ENCODE peak calls at places on chromosomes 11 and 22, in four cellular contexts. U, V, X and D are unnamed samples.

GRCh38 chr11:86687083-86687799 is 14.8 kb upstream of the ME3 start:
- DNase-seq in U (no peak), V (no peak), X (no peak), D (no peak)

GRCh38 chr11:46363031-46363407 is 15.8 kb downstream of the DGKZ start:
- DNase-seq in U (peak), V (no peak), X (peak), D (no peak)

GRCh38 chr11:35182317-35182939 is 43.5 kb downstream of the CD44 start:
- DNase-seq in U (no peak), V (no peak), X (no peak), D (no peak)

GRCh38 chr11:21564813-21565212 is 628.1 kb upstream of the ANO5 start:
- DNase-seq in U (no peak), V (no peak), X (no peak), D (no peak)

GRCh38 chr11:69899957-69900821 is 81.0 kb upstream of the FGF3 start:
- DNase-seq in U (no peak), V (no peak), X (no peak), D (no peak)

GRCh38 chr11:125903753-125904659 is at the start of gene DDX25:
- DNase-seq in U (no peak), V (no peak), X (no peak), D (no peak)

GRCh38 chr22:49790912-49791311 is 36.8 kb downstream of the BRD1 start:
- DNase-seq in U (no peak), V (no peak), X (no peak), D (no peak)

GRCh38 chr11:119480375-119481020 is 57.5 kb upstream of the THY1 start:
- DNase-seq in U (no peak), V (peak), X (no peak), D (no peak)

GRCh38 chr11:122002926-122003325 is 113.1 kb downstream of the BLID start:
- DNase-seq in U (no peak), V (no peak), X (no peak), D (no peak)

GRCh38 chr22:50730013-50730891 is 7.8 kb upstream of the ACR start:
- DNase-seq in U (no peak), V (peak), X (no peak), D (no peak)

GRCh38 chr22:50641696-50642607 is 14.0 kb upstream of the ARSA start:
- DNase-seq in U (no peak), V (peak), X (peak), D (no peak)

GRCh38 chr11:9263840-9264380 is 1.2 kb downstream of the DENND5A start:
- DNase-seq in U (no peak), V (no peak), X (no peak), D (peak)

GRCh38 chr11:73538381-73538872 is 59.5 kb downstream of the FAM168A start:
- DNase-seq in U (no peak), V (no peak), X (peak), D (no peak)

GRCh38 chr22:37564111-37564711 is 3.9 kb downstream of the CDC42EP1 start:
- DNase-seq in U (no peak), V (no peak), X (peak), D (no peak)

GRCh38 chr22:35480143-35480542 is 60.5 kb upstream of the RASD2 start:
- DNase-seq in U (peak), V (no peak), X (no peak), D (peak)

GRCh38 chr11:15091620-15092019 is 18.2 kb downstream of the CALCB start:
- DNase-seq in U (no peak), V (no peak), X (no peak), D (no peak)

GRCh38 chr11:48184452-48184851 is 32.2 kb upstream of the OR4B1 start:
- DNase-seq in U (no peak), V (no peak), X (no peak), D (no peak)

GRCh38 chr22:45585437-45585755 is 82.7 kb downstream of the FBLN1 start:
- DNase-seq in U (no peak), V (no peak), X (no peak), D (no peak)

GRCh38 chr11:109644158-109644557 is 222.2 kb downstream of the C11orf87 start:
- DNase-seq in U (no peak), V (no peak), X (peak), D (no peak)

GRCh38 chr11:31412946-31413345 is 43.3 kb downstream of the DNAJC24 start:
- DNase-seq in U (no peak), V (no peak), X (peak), D (no peak)

GRCh38 chr11:8209208-8209807 is 40.5 kb upstream of the RIC3 start:
- DNase-seq in U (no peak), V (peak), X (no peak), D (no peak)

GRCh38 chr11:129289350-129290040 is 86.2 kb upstream of the BARX2 start:
- DNase-seq in U (no peak), V (no peak), X (no peak), D (no peak)

GRCh38 chr11:113311536-113311935 is 2.8 kb upstream of the TTC12 start:
- DNase-seq in U (no peak), V (no peak), X (no peak), D (no peak)

GRCh38 chr11:97979741-97980140 is 1041.0 kb upstream of the CNTN5 start:
- DNase-seq in U (no peak), V (no peak), X (no peak), D (no peak)

GRCh38 chr11:10293423-10294288 is at the start of gene SBF2:
- DNase-seq in U (no peak), V (peak), X (peak), D (no peak)

DNA sequence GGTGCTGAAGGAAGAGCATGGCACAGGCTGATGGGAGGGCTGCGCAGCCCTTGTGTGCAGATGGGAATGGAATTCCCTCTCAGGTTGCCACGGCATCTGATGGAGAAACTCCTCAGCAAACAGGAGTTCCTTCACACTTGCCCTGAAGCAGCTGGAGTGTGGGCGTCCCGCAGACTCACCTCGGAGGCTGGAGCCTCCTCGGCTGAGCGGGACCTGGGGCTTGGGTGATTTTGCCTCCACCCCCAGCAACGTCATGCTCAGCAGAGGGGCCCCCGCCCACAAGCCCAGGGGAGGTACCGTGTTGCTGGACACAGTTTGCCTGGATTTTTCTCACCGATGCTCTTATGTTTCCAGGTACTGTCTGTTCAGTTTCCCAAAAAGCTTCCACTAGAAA is 63.4 kb downstream of the MYO7A start:
- DNase-seq in U (no peak), V (no peak), X (no peak), D (no peak)
- H3K4me3 ChIP-seq in U (peak), V (no peak), X (peak), D (no peak)

DNA sequence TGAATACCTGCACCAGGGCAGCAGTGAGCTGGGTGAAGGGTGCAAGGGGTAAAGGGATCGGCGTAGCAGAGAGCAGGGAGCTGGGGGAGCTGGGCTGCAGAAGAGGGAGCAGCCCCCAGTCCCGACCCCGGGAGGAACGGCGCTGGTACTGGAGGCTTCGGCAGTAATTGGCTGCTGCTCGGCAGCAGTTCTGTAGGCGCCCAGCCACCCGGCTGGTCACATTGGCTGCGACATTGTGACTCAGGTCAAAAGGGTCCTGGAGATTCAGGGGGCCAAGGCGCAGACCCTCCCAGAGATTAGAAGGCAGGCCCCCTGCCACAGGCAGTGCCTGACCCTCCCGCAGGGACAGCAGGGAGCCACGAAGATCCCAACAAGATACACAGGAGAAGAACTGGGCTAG is 2.1 kb upstream of the EEF1G start:
- DNase-seq in U (no peak), V (no peak), X (no peak), D (no peak)
- H3K4me3 ChIP-seq in U (no peak), V (no peak), X (no peak), D (no peak)

GRCh38 chr11:115869780-115870431 is 365.7 kb upstream of the CADM1 start:
- DNase-seq in U (no peak), V (no peak), X (peak), D (no peak)

GRCh38 chr11:115873813-115874212 is 369.6 kb upstream of the CADM1 start:
- DNase-seq in U (no peak), V (no peak), X (no peak), D (no peak)

GRCh38 chr11:115871161-115871750 is 367.0 kb upstream of the CADM1 start:
- DNase-seq in U (no peak), V (no peak), X (no peak), D (no peak)

GRCh38 chr11:115872418-115872817 is 368.2 kb upstream of the CADM1 start:
- DNase-seq in U (no peak), V (no peak), X (no peak), D (no peak)

DNA sequence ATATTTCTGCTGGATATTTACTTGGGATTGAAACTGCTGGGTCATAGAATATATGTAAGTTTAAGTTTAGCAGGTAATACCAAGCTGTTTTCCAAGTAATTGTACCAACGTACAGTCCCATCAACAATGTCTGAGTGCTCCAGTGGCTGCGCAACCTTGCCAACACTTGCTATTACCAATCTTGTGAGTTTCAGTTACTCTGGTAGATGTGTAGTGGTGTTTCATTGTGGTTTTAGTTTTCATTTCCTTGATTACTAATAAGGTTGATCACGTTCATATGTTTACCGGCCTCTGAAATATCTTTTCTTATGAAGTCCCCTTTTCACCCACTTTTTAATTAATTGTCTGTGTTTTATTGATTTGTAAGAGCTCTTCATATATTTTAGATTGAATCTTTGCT is 370.6 kb upstream of the CADM1 start:
- DNase-seq in U (no peak), V (no peak), X (no peak), D (no peak)
- H3K4me3 ChIP-seq in U (no peak), V (no peak), X (no peak), D (no peak)

DNA sequence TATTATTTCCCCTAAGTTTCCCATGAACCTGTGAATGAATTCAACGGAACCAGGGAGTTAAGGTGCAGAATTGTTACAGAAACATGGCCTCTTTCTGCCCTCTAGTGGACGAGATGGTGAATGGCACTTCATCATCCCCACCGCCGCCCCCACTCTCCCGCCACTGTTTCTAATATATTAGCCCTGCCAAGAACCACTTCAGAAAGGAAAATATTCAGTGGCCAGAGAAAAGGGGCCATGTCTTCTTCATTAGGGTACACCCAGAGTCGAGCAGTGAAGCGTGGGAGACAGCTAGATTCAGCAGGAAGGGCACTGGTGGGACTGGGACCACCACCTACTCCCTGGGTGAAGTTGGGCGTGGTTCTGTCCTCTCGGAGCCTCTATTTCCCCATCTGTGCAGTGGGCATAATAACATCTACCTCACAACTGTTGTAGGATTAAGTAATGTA is 46.4 kb upstream of the SYT13 start:
- DNase-seq in U (no peak), V (peak), X (peak), D (no peak)
- H3K4me3 ChIP-seq in U (no peak), V (no peak), X (no peak), D (no peak)

DNA sequence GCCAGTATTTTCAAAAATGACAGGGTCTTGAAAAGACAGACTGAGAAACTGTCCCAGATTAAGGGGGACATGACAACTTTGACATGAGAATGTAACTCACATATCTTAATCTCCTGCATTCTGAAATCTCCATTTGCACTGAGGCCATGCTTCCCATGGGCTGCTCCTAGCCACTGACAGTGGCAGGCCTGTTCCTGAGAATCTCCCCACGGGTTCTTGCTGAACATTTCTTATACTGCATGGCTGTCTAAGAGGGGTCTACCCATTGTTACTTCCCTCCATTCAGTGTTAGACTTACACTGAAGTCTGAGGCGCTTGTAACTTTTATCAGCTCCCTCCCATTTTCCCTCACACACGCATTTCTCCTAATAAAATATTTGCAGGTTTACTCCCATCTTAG is 1.5 kb downstream of the CEP295 start:
- DNase-seq in U (no peak), V (no peak), X (no peak), D (no peak)
- H3K4me3 ChIP-seq in U (no peak), V (no peak), X (no peak), D (peak)

GRCh38 chr11:269146-269890 is 8.9 kb upstream of the NLRP6 start:
- DNase-seq in U (no peak), V (peak), X (no peak), D (peak)
- H3K4me3 ChIP-seq in U (no peak), V (peak), X (no peak), D (no peak)

GRCh38 chr22:25420925-25421904 is 143.3 kb upstream of the GRK3 start:
- DNase-seq in U (no peak), V (no peak), X (no peak), D (no peak)
- H3K4me3 ChIP-seq in U (no peak), V (no peak), X (no peak), D (no peak)

GRCh38 chr11:134399293-134399654 is 12.8 kb downstream of the B3GAT1 start:
- DNase-seq in U (no peak), V (no peak), X (no peak), D (no peak)
- H3K4me3 ChIP-seq in U (no peak), V (no peak), X (no peak), D (no peak)

GRCh38 chr11:93512965-93513667 is 30.1 kb downstream of the SMCO4 start:
- DNase-seq in U (no peak), V (no peak), X (no peak), D (no peak)

GRCh38 chr11:93513763-93514162 is 29.4 kb downstream of the SMCO4 start:
- DNase-seq in U (no peak), V (no peak), X (no peak), D (no peak)

GRCh38 chr11:93515438-93515837 is 27.8 kb downstream of the SMCO4 start:
- DNase-seq in U (no peak), V (no peak), X (no peak), D (no peak)

GRCh38 chr11:93517041-93517440 is 26.1 kb downstream of the SMCO4 start:
- DNase-seq in U (no peak), V (no peak), X (no peak), D (no peak)

DNA sequence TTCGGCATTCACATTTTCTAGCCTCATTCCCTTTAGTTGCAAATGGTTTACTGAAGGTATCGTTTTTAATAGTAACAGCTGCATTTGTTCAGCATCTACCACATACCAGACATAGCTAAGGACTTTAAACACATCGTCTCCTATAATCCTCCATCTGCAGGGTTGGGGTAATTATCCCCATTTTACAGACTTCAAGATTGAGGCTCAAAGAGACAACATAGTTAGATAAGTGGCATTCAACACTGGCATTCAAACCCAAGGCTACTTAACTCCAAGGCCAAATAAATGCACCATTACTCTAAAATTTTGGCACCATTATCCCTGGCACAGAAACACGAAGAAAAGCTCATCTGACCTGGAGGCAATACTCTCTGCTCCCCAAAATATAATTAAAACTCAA is 28.5 kb downstream of the SMCO4 start:
- DNase-seq in U (no peak), V (no peak), X (no peak), D (no peak)
- H3K4me3 ChIP-seq in U (no peak), V (no peak), X (no peak), D (no peak)

DNA sequence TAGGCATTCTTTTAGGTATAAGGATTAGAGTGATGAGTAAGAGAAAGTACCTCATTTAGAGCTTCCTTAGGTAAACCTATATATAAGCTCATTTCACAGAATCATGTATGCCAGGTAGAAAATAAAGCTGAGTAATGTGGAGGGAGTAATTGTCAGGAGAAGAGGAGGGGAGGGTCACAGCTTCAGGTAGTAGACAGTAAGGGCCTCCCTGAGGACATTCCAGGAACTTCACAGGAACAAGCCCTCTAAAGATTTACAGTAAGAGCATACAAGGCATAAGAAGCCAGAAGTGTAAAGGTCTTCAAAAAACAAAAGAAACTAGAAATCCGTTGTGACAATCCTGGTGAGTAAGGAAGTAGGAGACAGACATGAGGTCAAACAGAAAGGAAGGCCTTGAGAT is 57.6 kb downstream of the USP47 start:
- DNase-seq in U (no peak), V (no peak), X (no peak), D (no peak)
- H3K4me3 ChIP-seq in U (no peak), V (no peak), X (no peak), D (no peak)